ENCODE peak calls at places on chromosomes 16 and 17, in five cellular contexts. E is tibial nerve, D is H7, A is RWPE2, L is HepG2. G is an unnamed sample. For H3K36me3, the result is how much of the 10 kb centered on the place peaks cover.

GRCh38 chr16:1183235-1183907 is 30.5 kb downstream of the CACNA1H start:
- DNase-seq in L (no peak), A (no peak), D (peak), E (no peak), G (no peak)

GRCh38 chr17:62995377-62995885 is 29.4 kb downstream of the TANC2 start:
- DNase-seq in E (no peak), A (no peak), L (peak), D (peak), G (no peak)

GRCh38 chr16:15946257-15947044 is 3.0 kb upstream of the ABCC1 start:
- DNase-seq in A (no peak), L (peak), D (no peak), E (no peak), G (peak)

GRCh38 chr17:69239611-69240010 is 11.0 kb upstream of the ABCA10 start:
- DNase-seq in L (no peak), D (no peak), A (no peak), E (no peak), G (no peak)

GRCh38 chr17:82751571-82752370 is at the start of gene TBCD:
- DNase-seq in D (peak), E (peak), L (peak), A (peak), G (peak)

GRCh38 chr16:28155293-28155692 is 56.5 kb downstream of the XPO6 start:
- DNase-seq in L (no peak), E (no peak), A (no peak), D (no peak), G (no peak)

GRCh38 chr17:29807520-29808361 is 122.3 kb downstream of the SSH2 start:
- DNase-seq in L (peak), D (peak), A (no peak), E (peak), G (no peak)

GRCh38 chr17:7856081-7856791 is 1.1 kb downstream of the NAA38 start:
- DNase-seq in E (peak), A (no peak), L (no peak), D (peak), G (no peak)

GRCh38 chr16:24568392-24568791 is 29.0 kb downstream of the RBBP6 start:
- DNase-seq in D (no peak), L (no peak), E (no peak), A (no peak), G (no peak)

GRCh38 chr17:35372846-35373531 is 432 bp downstream of the SLFN11 start:
- DNase-seq in D (peak), A (no peak), E (no peak), L (no peak), G (no peak)

DNA sequence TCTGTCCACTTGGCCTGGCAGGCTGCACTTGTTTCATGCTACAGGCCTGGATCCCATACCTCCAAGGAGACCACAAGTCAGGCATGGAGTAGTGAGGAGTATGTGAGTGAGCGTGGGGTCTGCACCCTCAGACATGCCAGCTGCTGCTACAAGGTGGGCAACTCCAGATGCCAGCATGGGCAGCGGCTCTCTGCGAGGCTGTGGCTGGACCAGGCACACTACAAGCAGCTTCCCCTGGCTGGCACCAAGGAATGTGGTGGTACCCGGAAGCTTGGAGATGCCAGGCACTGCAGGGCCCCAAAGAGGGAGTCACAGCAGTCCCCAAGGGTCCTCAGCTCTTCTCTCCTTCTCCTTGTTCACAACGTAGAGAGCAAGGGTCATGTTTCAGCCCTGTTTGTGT is 16.1 kb upstream of the DNAH9 start:
- DNase-seq in A (no peak), D (no peak), L (no peak), E (no peak), G (no peak)
- H3K36me3 ChIP-seq in A (under half), D (under half), L (under half), E (under half), G (under half)

DNA sequence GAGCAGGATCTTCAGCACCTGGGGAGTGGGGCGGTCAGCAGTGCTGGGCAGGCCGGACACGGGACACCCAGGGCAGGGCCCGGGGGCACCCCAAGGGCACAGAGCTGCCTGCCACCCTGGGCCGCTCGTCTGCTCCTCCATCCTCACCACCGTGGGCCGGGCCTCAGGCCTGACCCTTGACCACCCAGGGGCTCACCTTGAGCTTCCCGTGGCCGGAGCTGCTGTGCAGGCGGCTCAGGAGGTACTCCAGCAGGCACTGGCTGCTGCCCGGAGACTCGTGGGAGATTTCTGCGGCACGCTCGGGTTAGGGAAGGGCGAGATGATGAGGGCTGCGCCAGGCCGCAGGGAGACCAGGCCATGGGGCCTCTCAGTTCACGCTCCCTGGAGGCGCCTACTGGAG is 2.1 kb downstream of the TEPSIN start:
- DNase-seq in E (no peak), D (no peak), L (no peak), A (no peak), G (no peak)
- H3K36me3 ChIP-seq in E (half or more), D (under half), L (under half), A (under half), G (under half)

DNA sequence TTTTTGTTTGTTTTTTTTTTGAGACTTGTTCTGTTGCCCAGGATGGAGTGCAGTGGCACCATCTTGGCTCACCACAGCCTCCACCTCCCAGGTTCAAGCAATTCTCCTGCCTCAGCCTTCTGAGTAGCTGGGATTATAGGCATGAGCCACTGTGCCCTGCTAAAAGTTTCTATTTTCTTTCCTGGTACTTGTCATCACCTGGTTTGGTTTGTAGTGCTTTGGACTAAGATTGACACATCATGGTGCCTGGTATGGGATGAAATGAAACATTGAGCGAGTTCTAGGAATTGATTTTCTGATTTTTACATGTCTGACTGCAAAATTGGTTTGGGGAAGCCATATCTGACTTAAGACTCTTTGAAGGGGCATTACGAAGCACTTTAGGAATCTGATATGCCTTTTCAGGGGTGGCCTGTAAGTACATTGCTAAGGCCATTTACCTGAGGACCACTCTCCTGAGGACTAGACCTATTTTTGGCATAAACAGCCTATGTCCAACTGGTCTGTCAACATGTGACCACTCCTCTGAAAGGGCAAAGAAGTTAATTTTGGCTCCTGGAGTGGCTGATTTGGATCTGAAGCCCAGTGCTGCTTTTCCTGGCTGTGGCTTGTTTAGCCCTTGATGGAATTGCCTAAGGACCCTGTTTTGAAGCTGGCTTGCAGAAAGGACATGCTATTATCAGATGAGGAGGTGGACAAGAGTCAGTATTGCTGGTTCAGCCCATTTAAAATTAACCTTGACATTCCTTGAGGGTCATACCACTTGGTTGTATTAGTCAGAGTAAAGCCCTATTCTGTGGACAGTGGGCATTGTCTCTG is 18.4 kb upstream of the TBKBP1 start:
- DNase-seq in A (no peak), D (no peak), E (no peak), L (no peak), G (no peak)
- H3K36me3 ChIP-seq in A (half or more), D (half or more), E (half or more), L (half or more), G (under half)

GRCh38 chr17:45087496-45087975 is 26.4 kb downstream of the NMT1 start:
- DNase-seq in A (no peak), L (no peak), E (no peak), D (no peak), G (no peak)
- H3K36me3 ChIP-seq in A (half or more), L (half or more), E (half or more), D (under half), G (under half)

GRCh38 chr16:4407543-4408322 is 8.7 kb downstream of the CORO7 start:
- DNase-seq in A (no peak), E (no peak), D (peak), L (no peak), G (peak)
- H3K36me3 ChIP-seq in A (under half), E (half or more), D (under half), L (under half), G (under half)

G was measured in BJ.